ENCODE peak calls at places on chromosomes 1 and 21, in eight cellular contexts. U is neuronal stem cell; G is lower lobe of right lung; E is neural progenitor cell; I is naive thymus-derived CD4-positive, alpha-beta T cell; N is left lung; Z is adrenal gland; K is lung. F is an unnamed sample.
A peak's percentile ranks its signal among the peaks of the same experiment; 100 is the strongest.

GRCh38 chr1:188117436-188117835 is 1288.7 kb downstream of the PLA2G4A start:
- DNase-seq in N (no peak), K (no peak), E (no peak), U (no peak), Z (no peak), G (no peak), I (no peak), F (no peak)

GRCh38 chr1:156400191-156400920 is 31.3 kb downstream of the RHBG start:
- DNase-seq in I (no peak), E (no peak), N (no peak), G (no peak), U (no peak), K (no peak), Z (no peak), F (no peak)

GRCh38 chr1:4786061-4786460 is 131.7 kb downstream of the AJAP1 start:
- DNase-seq in E (no peak), K (no peak), I (no peak), G (no peak), Z (no peak), U (no peak), N (no peak), F (no peak)

GRCh38 chr1:24875976-24876609 is 54.0 kb downstream of the RUNX3 start:
- DNase-seq in N (no peak), E (no peak), G (peak; percentile 14), U (no peak), K (no peak), I (no peak), Z (no peak), F (no peak)

GRCh38 chr1:219247441-219247840 is 73.8 kb downstream of the LYPLAL1 start:
- DNase-seq in E (no peak), Z (no peak), U (no peak), N (no peak), K (no peak), G (no peak), I (no peak), F (no peak)

GRCh38 chr1:119838255-119838654 is 27.0 kb upstream of the REG4 start:
- DNase-seq in K (peak; percentile 17), N (no peak), I (no peak), Z (no peak), U (no peak), E (no peak), G (no peak), F (no peak)

GRCh38 chr1:229557913-229558414 is 543 bp downstream of the ABCB10 start:
- DNase-seq in E (peak; percentile 63), Z (peak; percentile 36), U (peak; percentile 33), N (peak; percentile 51), I (peak; percentile 10), K (peak; percentile 33), G (peak; percentile 68), F (peak; percentile 6)

GRCh38 chr1:64013395-64013794 is 190.0 kb upstream of the UBE2U start:
- DNase-seq in E (no peak), Z (no peak), G (no peak), U (no peak), I (no peak), K (no peak), N (no peak), F (no peak)

GRCh38 chr1:161098161-161099068 is at the start of gene KLHDC9:
- DNase-seq in I (peak; percentile 55), E (peak; percentile 97), Z (peak; percentile 88), K (peak; percentile 83), U (peak; percentile 89), G (peak; percentile 88), N (peak; percentile 85), F (peak; percentile 59)

GRCh38 chr1:9186082-9186859 is 48.3 kb upstream of the H6PD start:
- DNase-seq in E (no peak), K (no peak), Z (no peak), N (no peak), I (no peak), U (no peak), G (no peak), F (no peak)
- H3K4me1 ChIP-seq in E (peaks cover 13% of the 10 kb centered on the region), K (peaks cover 3% of the 10 kb centered on the region), Z (peaks cover 9% of the 10 kb centered on the region), N (peaks cover 26% of the 10 kb centered on the region), I (peaks cover 5% of the 10 kb centered on the region), U (peaks cover 12% of the 10 kb centered on the region), G (peaks cover 18% of the 10 kb centered on the region), F (peaks cover 17% of the 10 kb centered on the region)

GRCh38 chr1:1060281-1061000 is 13.7 kb downstream of the RNF223 start:
- DNase-seq in U (no peak), I (no peak), K (no peak), G (no peak), Z (no peak), N (no peak), E (no peak), F (no peak)
- H3K4me3 ChIP-seq in U (peak overlapping the region; percentile 40), I (no peak overlapping the region), K (no peak overlapping the region), G (peak overlapping the region; percentile 62), Z (no peak overlapping the region), N (no peak overlapping the region), E (peak overlapping the region; percentile 58), F (no peak overlapping the region)

DNA sequence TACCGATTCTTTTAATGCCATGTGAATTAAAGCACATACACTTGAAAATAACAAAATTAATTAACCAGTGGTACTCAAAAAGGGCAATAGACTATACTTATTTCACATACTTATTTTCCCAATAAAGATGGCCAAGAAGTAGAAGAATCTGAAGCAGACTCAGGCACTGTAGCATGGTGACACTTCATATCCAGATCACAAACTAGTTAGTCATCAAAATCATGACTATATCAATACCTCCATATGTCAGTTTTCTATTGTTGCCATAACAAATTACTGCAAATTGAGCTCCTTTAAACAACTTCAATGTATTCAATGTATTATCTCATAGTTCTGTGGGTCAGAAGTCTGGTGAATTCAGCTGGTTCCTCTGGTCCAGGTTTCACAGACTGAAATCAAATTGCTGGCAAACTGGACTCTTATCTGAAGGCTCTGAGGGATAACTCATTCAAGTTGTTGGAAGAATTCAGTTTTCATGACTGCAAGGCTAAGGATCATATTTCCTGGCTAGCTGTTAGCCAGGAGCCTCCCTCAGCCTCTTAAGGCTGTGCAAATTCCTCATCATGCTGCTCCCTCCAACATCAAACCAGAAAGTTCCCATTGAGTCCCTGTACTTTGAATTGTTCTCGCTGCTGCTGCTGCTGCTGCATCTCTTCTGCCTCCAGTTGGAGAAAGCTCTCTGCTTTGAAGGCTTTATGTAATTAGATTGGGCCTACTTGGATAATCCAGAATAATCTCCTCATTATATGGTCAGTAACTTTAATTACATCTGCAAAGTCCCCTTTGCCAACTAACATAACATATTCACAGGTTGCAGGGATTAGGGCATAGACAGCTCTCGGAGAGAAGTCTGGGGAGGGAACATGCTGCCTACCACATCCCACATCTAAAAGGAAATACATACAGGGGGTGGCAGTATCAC is 91.5 kb downstream of the MRPL39 start:
- DNase-seq in G (no peak), Z (no peak), E (no peak), N (no peak), U (no peak), I (no peak), K (no peak), F (no peak)
- H3K9me3 ChIP-seq in G (no peaks in the 10 kb centered on the region), Z (no peaks in the 10 kb centered on the region), E (no peaks in the 10 kb centered on the region), N (no peaks in the 10 kb centered on the region), U (peaks cover 6% of the 10 kb centered on the region), I (no peaks in the 10 kb centered on the region), K (no peaks in the 10 kb centered on the region), F (no peaks in the 10 kb centered on the region)

GRCh38 chr1:3031401-3032221 is 10.3 kb downstream of the ACTRT2 start:
- DNase-seq in K (no peak), U (no peak), N (peak; percentile 23), I (peak; percentile 6), G (no peak), Z (no peak), E (no peak), F (no peak)
- H3K4me1 ChIP-seq in K (no peaks in the 10 kb centered on the region), U (no peaks in the 10 kb centered on the region), N (no peaks in the 10 kb centered on the region), I (no peaks in the 10 kb centered on the region), G (no peaks in the 10 kb centered on the region), Z (no peaks in the 10 kb centered on the region), E (no peaks in the 10 kb centered on the region), F (peaks cover 13% of the 10 kb centered on the region)

GRCh38 chr1:51314974-51315373 is 15.4 kb downstream of the TTC39A start:
- DNase-seq in G (peak; percentile 57), N (peak; percentile 56), Z (no peak), U (no peak), I (no peak), E (no peak), K (no peak), F (no peak)
- H3K4me3 ChIP-seq in G (no peak overlapping the region), N (no peak overlapping the region), Z (no peak overlapping the region), U (no peak overlapping the region), I (no peak overlapping the region), E (no peak overlapping the region), K (no peak overlapping the region), F (no peak overlapping the region)

DNA sequence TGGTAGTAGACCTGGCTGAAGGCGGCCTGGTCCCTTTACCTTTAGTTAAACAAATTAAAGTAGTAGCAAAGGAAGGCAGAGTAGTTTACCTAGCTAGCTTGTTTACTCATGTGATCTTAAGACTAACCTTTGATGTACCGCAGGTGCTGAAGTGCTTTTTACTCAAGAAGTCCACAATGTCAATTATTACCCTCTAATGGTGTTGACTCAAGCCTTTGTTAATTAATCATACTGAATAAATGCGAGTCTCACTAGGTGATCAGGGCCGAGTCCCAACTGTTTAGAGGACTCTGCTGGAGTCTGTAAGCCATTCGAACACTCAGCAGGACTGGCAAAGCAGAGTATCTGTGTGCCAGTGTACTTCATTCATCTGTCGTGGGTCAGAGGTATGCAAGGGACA is 381.1 kb upstream of the NCAM2 start:
- DNase-seq in E (peak; percentile 55), U (peak; percentile 0), G (no peak), Z (no peak), K (no peak), I (no peak), N (peak; percentile 34), F (no peak)
- H3K9me3 ChIP-seq in E (no peaks in the 10 kb centered on the region), U (no peaks in the 10 kb centered on the region), G (no peaks in the 10 kb centered on the region), Z (no peaks in the 10 kb centered on the region), K (no peaks in the 10 kb centered on the region), I (no peaks in the 10 kb centered on the region), N (peaks cover 6% of the 10 kb centered on the region), F (no peaks in the 10 kb centered on the region)

DNA sequence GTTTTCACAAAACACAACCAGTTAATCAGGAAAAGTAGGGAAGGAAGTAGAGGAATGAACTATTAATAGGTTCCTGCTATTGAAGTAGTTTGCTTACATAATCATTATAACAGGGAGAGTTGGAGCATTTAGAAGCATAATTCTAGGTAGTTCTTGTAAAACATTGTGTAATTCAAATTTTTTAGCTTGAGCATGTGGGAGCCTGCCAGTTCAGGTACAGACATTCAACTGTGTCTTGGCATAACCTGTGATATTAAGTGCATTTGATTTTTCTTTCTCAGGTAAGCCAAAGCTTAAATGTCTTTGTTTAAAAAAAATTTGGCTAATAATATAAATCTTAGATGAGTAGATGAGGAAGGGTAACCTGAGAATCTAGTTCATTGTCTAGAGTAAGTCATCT is 3.4 kb downstream of the YTHDF2 start:
- DNase-seq in N (no peak), U (no peak), I (no peak), E (no peak), Z (no peak), G (no peak), K (no peak), F (no peak)
- H3K4me1 ChIP-seq in N (peaks cover 78% of the 10 kb centered on the region), U (peaks cover 8% of the 10 kb centered on the region), I (peaks cover 44% of the 10 kb centered on the region), E (peaks cover 26% of the 10 kb centered on the region), Z (peaks cover 24% of the 10 kb centered on the region), G (peaks cover 79% of the 10 kb centered on the region), K (peaks cover 11% of the 10 kb centered on the region), F (peaks cover 32% of the 10 kb centered on the region)